ENCODE peak calls at places on chromosomes 5 and 9, in nine cellular contexts. One of them, this sample, is unnamed.
A peak's percentile ranks its signal among the peaks of the same experiment; 100 is the strongest.

GRCh38 chr9:81389569-81389993 is 299.8 kb downstream of the TLE1 start:
- DNase-seq in mucosa of descending colon: peak; percentile 17
- DNase-seq in HFFc6: peak; percentile 97
- DNase-seq in neural crest cell: no peak
- DNase-seq in omental fat pad: no peak
- DNase-seq in stomach: no peak
- DNase-seq in GM23338: no peak
- DNase-seq in PC-9: peak; percentile 96
- DNase-seq in RWPE1: peak; percentile 93
- DNase-seq in this sample: peak; percentile 21

GRCh38 chr9:70156729-70157128 is 102.0 kb upstream of the SMC5 start:
- DNase-seq in mucosa of descending colon: no peak
- DNase-seq in HFFc6: no peak
- DNase-seq in neural crest cell: no peak
- DNase-seq in omental fat pad: no peak
- DNase-seq in stomach: no peak
- DNase-seq in GM23338: no peak
- DNase-seq in PC-9: no peak
- DNase-seq in RWPE1: no peak
- DNase-seq in this sample: no peak

GRCh38 chr9:37410969-37411785 is 11.3 kb upstream of the GRHPR start:
- DNase-seq in mucosa of descending colon: no peak
- DNase-seq in HFFc6: peak; percentile 23
- DNase-seq in neural crest cell: no peak
- DNase-seq in omental fat pad: no peak
- DNase-seq in stomach: no peak
- DNase-seq in GM23338: peak; percentile 70
- DNase-seq in PC-9: no peak
- DNase-seq in RWPE1: no peak
- DNase-seq in this sample: no peak

GRCh38 chr5:160616712-160617497 is 195.2 kb downstream of the PTTG1 start:
- DNase-seq in mucosa of descending colon: no peak
- DNase-seq in HFFc6: no peak
- DNase-seq in neural crest cell: no peak
- DNase-seq in omental fat pad: no peak
- DNase-seq in stomach: no peak
- DNase-seq in GM23338: no peak
- DNase-seq in PC-9: no peak
- DNase-seq in RWPE1: no peak
- DNase-seq in this sample: no peak

GRCh38 chr5:2901096-2901495 is 149.6 kb upstream of the IRX2 start:
- DNase-seq in mucosa of descending colon: no peak
- DNase-seq in HFFc6: no peak
- DNase-seq in neural crest cell: no peak
- DNase-seq in omental fat pad: no peak
- DNase-seq in stomach: no peak
- DNase-seq in GM23338: no peak
- DNase-seq in PC-9: no peak
- DNase-seq in RWPE1: no peak
- DNase-seq in this sample: no peak

GRCh38 chr9:99563364-99563763 is 258.3 kb upstream of the NR4A3 start:
- DNase-seq in mucosa of descending colon: no peak
- DNase-seq in HFFc6: no peak
- DNase-seq in neural crest cell: no peak
- DNase-seq in omental fat pad: no peak
- DNase-seq in stomach: no peak
- DNase-seq in GM23338: peak; percentile 61
- DNase-seq in PC-9: no peak
- DNase-seq in RWPE1: no peak
- DNase-seq in this sample: no peak

GRCh38 chr9:130023147-130023787 is 19.7 kb downstream of the FNBP1 start:
- DNase-seq in mucosa of descending colon: no peak
- DNase-seq in HFFc6: no peak
- DNase-seq in neural crest cell: no peak
- DNase-seq in omental fat pad: no peak
- DNase-seq in stomach: no peak
- DNase-seq in GM23338: no peak
- DNase-seq in PC-9: peak; percentile 94
- DNase-seq in RWPE1: no peak
- DNase-seq in this sample: no peak

GRCh38 chr5:79794347-79794746 is 104.7 kb downstream of the CMYA5 start:
- DNase-seq in mucosa of descending colon: no peak
- DNase-seq in HFFc6: no peak
- DNase-seq in neural crest cell: no peak
- DNase-seq in omental fat pad: no peak
- DNase-seq in stomach: no peak
- DNase-seq in GM23338: no peak
- DNase-seq in PC-9: no peak
- DNase-seq in RWPE1: no peak
- DNase-seq in this sample: no peak

GRCh38 chr5:132485641-132486317 is 4.8 kb downstream of the IRF1 start:
- DNase-seq in mucosa of descending colon: no peak
- DNase-seq in HFFc6: no peak
- DNase-seq in neural crest cell: no peak
- DNase-seq in omental fat pad: peak; percentile 20
- DNase-seq in stomach: peak; percentile 38
- DNase-seq in GM23338: no peak
- DNase-seq in PC-9: no peak
- DNase-seq in RWPE1: no peak
- DNase-seq in this sample: no peak

GRCh38 chr9:100427366-100428263 is 672 bp downstream of the MSANTD3 start:
- DNase-seq in mucosa of descending colon: peak; percentile 60
- DNase-seq in HFFc6: peak; percentile 46
- DNase-seq in neural crest cell: no peak
- DNase-seq in omental fat pad: peak; percentile 27
- DNase-seq in stomach: peak; percentile 35
- DNase-seq in GM23338: peak; percentile 90
- DNase-seq in PC-9: peak; percentile 43
- DNase-seq in RWPE1: peak; percentile 78
- DNase-seq in this sample: peak; percentile 28

DNA sequence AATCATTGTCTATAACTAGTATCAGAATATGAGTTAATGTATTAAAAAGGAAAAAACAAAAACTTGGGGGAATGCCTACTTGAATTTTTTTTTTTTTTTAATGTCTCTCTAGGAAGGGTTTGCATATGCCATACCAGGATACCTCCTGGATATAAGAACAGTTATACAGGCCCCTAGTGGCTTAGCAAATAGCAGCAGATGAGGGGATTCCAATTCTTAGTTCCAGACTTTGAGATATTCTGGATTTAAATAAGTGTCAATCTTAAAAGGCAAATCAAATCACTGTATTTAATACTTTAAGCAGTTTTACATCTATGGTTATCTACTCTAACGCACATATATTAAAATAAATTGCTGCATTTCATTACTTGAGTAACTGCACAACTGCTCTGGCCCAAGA is 1055.5 kb upstream of the DMAC1 start:
- DNase-seq in mucosa of descending colon: no peak
- DNase-seq in HFFc6: no peak
- DNase-seq in neural crest cell: no peak
- DNase-seq in omental fat pad: no peak
- DNase-seq in stomach: no peak
- DNase-seq in GM23338: peak; percentile 47
- DNase-seq in PC-9: no peak
- DNase-seq in RWPE1: no peak
- DNase-seq in this sample: no peak
- TF ChIP-seq CTCF in mucosa of descending colon: no peak
- TF ChIP-seq CTCF in HFFc6: no peak
- TF ChIP-seq CTCF in neural crest cell: peak; percentile 65
- TF ChIP-seq CTCF in omental fat pad: no peak
- TF ChIP-seq CTCF in stomach: no peak
- TF ChIP-seq CTCF in GM23338: peak; percentile 61
- TF ChIP-seq CTCF in PC-9: no peak
- TF ChIP-seq CTCF in RWPE1: peak; percentile 22
- TF ChIP-seq CTCF in this sample: no peak

GRCh38 chr5:144191998-144192397 is 21.3 kb downstream of the KCTD16 start:
- DNase-seq in mucosa of descending colon: peak; percentile 28
- DNase-seq in HFFc6: peak; percentile 68
- DNase-seq in neural crest cell: no peak
- DNase-seq in omental fat pad: no peak
- DNase-seq in stomach: no peak
- DNase-seq in GM23338: peak; percentile 79
- DNase-seq in PC-9: peak; percentile 56
- DNase-seq in RWPE1: peak; percentile 42
- DNase-seq in this sample: peak; percentile 27

GRCh38 chr5:144191461-144191860 is 20.8 kb downstream of the KCTD16 start:
- DNase-seq in mucosa of descending colon: no peak
- DNase-seq in HFFc6: no peak
- DNase-seq in neural crest cell: no peak
- DNase-seq in omental fat pad: no peak
- DNase-seq in stomach: no peak
- DNase-seq in GM23338: no peak
- DNase-seq in PC-9: no peak
- DNase-seq in RWPE1: no peak
- DNase-seq in this sample: no peak

GRCh38 chr5:144189800-144190429 is 19.2 kb downstream of the KCTD16 start:
- DNase-seq in mucosa of descending colon: peak; percentile 48
- DNase-seq in HFFc6: peak; percentile 81
- DNase-seq in neural crest cell: no peak
- DNase-seq in omental fat pad: no peak
- DNase-seq in stomach: peak; percentile 40
- DNase-seq in GM23338: no peak
- DNase-seq in PC-9: no peak
- DNase-seq in RWPE1: peak; percentile 37
- DNase-seq in this sample: peak; percentile 61

GRCh38 chr5:144183254-144183889 is 12.7 kb downstream of the KCTD16 start:
- DNase-seq in mucosa of descending colon: peak; percentile 23
- DNase-seq in HFFc6: peak; percentile 69
- DNase-seq in neural crest cell: no peak
- DNase-seq in omental fat pad: no peak
- DNase-seq in stomach: no peak
- DNase-seq in GM23338: peak; percentile 36
- DNase-seq in PC-9: no peak
- DNase-seq in RWPE1: peak; percentile 28
- DNase-seq in this sample: no peak

DNA sequence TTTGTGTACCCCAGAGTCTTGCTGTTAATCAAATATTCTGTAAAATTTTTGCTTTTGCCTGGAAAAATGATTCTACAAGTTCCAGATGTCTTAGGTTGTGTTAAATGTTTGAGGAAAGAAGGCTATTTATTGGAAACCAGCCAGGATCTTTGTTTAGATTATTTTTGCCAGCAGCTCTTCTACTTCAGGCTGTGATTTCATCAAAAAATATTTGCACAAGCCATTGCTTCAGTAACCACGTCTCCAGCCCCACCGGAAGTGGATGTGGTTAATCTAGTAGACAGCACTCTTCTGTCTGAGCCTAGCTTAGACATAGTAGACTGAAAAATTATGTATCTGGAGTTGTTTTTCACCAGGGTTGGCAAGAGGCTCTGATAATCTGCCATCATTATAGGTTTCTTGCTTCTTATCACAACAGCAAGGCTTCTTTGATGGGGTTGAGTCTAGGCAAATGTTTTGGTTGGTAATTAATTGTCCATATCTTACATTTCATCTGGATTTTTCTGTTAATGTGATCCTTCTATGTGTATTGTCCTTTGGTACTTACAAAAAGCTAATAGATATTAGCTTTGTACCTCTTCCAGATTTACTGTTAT is 17.1 kb downstream of the KCTD16 start:
- DNase-seq in mucosa of descending colon: peak; percentile 79
- DNase-seq in HFFc6: peak; percentile 96
- DNase-seq in neural crest cell: no peak
- DNase-seq in omental fat pad: no peak
- DNase-seq in stomach: peak; percentile 65
- DNase-seq in GM23338: no peak
- DNase-seq in PC-9: peak; percentile 63
- DNase-seq in RWPE1: peak; percentile 30
- DNase-seq in this sample: peak; percentile 63
- TF ChIP-seq CTCF in mucosa of descending colon: no peak
- TF ChIP-seq CTCF in HFFc6: no peak
- TF ChIP-seq CTCF in neural crest cell: no peak
- TF ChIP-seq CTCF in omental fat pad: no peak
- TF ChIP-seq CTCF in stomach: no peak
- TF ChIP-seq CTCF in GM23338: no peak
- TF ChIP-seq CTCF in PC-9: no peak
- TF ChIP-seq CTCF in RWPE1: no peak
- TF ChIP-seq CTCF in this sample: no peak

DNA sequence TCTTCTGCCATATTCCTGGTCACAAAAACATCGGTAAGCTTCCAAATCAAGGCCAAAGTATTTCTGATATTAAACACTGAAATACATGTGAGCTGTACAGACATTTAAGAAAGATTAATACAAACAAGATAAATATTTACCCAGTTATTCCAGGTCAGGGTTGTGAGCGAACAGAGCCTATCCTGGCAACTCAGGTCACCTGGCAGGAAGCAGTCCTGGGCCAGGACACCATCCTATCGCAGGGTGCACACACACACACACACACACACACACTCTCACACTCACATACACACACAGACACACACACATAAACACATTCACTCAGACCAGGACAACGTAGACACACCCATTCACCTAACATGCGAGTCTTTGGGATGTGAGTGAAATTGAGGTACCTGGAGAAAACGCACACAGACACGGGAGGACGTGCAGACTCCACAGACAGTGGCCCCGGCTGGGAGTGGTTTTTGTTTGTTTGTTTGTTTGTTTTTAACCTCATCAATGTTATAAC is 82.4 kb upstream of the CACNA1B start:
- DNase-seq in mucosa of descending colon: no peak
- DNase-seq in HFFc6: no peak
- DNase-seq in neural crest cell: no peak
- DNase-seq in omental fat pad: no peak
- DNase-seq in stomach: no peak
- DNase-seq in GM23338: no peak
- DNase-seq in PC-9: no peak
- DNase-seq in RWPE1: no peak
- DNase-seq in this sample: no peak
- TF ChIP-seq CTCF in mucosa of descending colon: no peak
- TF ChIP-seq CTCF in HFFc6: no peak
- TF ChIP-seq CTCF in neural crest cell: no peak
- TF ChIP-seq CTCF in omental fat pad: no peak
- TF ChIP-seq CTCF in stomach: no peak
- TF ChIP-seq CTCF in GM23338: no peak
- TF ChIP-seq CTCF in PC-9: no peak
- TF ChIP-seq CTCF in RWPE1: no peak
- TF ChIP-seq CTCF in this sample: no peak

GRCh38 chr5:28580616-28581015 is 1542.2 kb upstream of the CDH9 start:
- DNase-seq in mucosa of descending colon: no peak
- DNase-seq in HFFc6: no peak
- DNase-seq in neural crest cell: no peak
- DNase-seq in omental fat pad: no peak
- DNase-seq in stomach: no peak
- DNase-seq in GM23338: no peak
- DNase-seq in PC-9: no peak
- DNase-seq in RWPE1: no peak
- DNase-seq in this sample: no peak

GRCh38 chr5:28574616-28575015 is 1536.2 kb upstream of the CDH9 start:
- DNase-seq in mucosa of descending colon: no peak
- DNase-seq in HFFc6: no peak
- DNase-seq in neural crest cell: no peak
- DNase-seq in omental fat pad: no peak
- DNase-seq in stomach: no peak
- DNase-seq in GM23338: no peak
- DNase-seq in PC-9: no peak
- DNase-seq in RWPE1: no peak
- DNase-seq in this sample: no peak

GRCh38 chr5:28575368-28575767 is 1537.0 kb upstream of the CDH9 start:
- DNase-seq in mucosa of descending colon: no peak
- DNase-seq in HFFc6: no peak
- DNase-seq in neural crest cell: no peak
- DNase-seq in omental fat pad: no peak
- DNase-seq in stomach: no peak
- DNase-seq in GM23338: no peak
- DNase-seq in PC-9: no peak
- DNase-seq in RWPE1: no peak
- DNase-seq in this sample: no peak

GRCh38 chr5:28576022-28576421 is 1537.6 kb upstream of the CDH9 start:
- DNase-seq in mucosa of descending colon: no peak
- DNase-seq in HFFc6: no peak
- DNase-seq in neural crest cell: no peak
- DNase-seq in omental fat pad: no peak
- DNase-seq in stomach: no peak
- DNase-seq in GM23338: peak; percentile 66
- DNase-seq in PC-9: no peak
- DNase-seq in RWPE1: no peak
- DNase-seq in this sample: no peak
- TF ChIP-seq CTCF in mucosa of descending colon: no peak
- TF ChIP-seq CTCF in HFFc6: no peak
- TF ChIP-seq CTCF in neural crest cell: peak; percentile 47
- TF ChIP-seq CTCF in omental fat pad: no peak
- TF ChIP-seq CTCF in stomach: no peak
- TF ChIP-seq CTCF in GM23338: peak; percentile 63
- TF ChIP-seq CTCF in PC-9: peak; percentile 36
- TF ChIP-seq CTCF in RWPE1: no peak
- TF ChIP-seq CTCF in this sample: no peak

This sample was measured in Calu3.